ENCODE peak calls at places on chromosome 12, in ten cellular contexts. J is endodermal cell, M is heart right ventricle, B is BE2C, R is aorta, Y is dorsolateral prefrontal cortex, I is adrenal gland, P is left lung, T is prostate gland, G is pancreas. A is an unnamed sample.

GRCh38 chr12:41288188-41288811 is 100.2 kb downstream of the PDZRN4 start:
- DNase-seq in I (no peak), M (no peak), P (no peak), T (no peak), B (no peak), G (no peak), Y (no peak), R (no peak), J (no peak), A (no peak)

GRCh38 chr12:91778938-91779400 is 366.7 kb downstream of the BTG1 start:
- DNase-seq in J (no peak), P (no peak), M (no peak), T (peak; percentile 5), Y (no peak), I (peak; percentile 86), G (no peak), R (no peak), B (no peak), A (peak; percentile 83)

GRCh38 chr12:78290606-78291345 is 460.1 kb downstream of the NAV3 start:
- DNase-seq in G (no peak), M (no peak), I (no peak), B (no peak), Y (no peak), R (no peak), J (no peak), P (no peak), T (no peak), A (peak; percentile 93)

GRCh38 chr12:7171854-7172253 is 17.6 kb upstream of the PEX5 start:
- DNase-seq in G (no peak), B (no peak), I (no peak), T (no peak), M (no peak), Y (no peak), R (no peak), J (no peak), P (no peak), A (no peak)

GRCh38 chr12:26431211-26431610 is 235.8 kb downstream of the SSPN start:
- DNase-seq in M (no peak), I (no peak), P (no peak), T (no peak), J (no peak), G (no peak), B (no peak), Y (no peak), R (no peak), A (no peak)

GRCh38 chr12:20089077-20089476 is 279.3 kb upstream of the PDE3A start:
- DNase-seq in B (no peak), T (no peak), R (no peak), G (no peak), Y (no peak), M (no peak), I (no peak), J (no peak), P (no peak), A (no peak)

GRCh38 chr12:76010732-76011458 is 20.7 kb downstream of the PHLDA1 start:
- DNase-seq in G (no peak), Y (no peak), T (no peak), I (no peak), R (no peak), M (no peak), P (no peak), J (peak; percentile 82), B (no peak), A (peak; percentile 35)

GRCh38 chr12:16385779-16386646 is 38.6 kb downstream of the MGST1 start:
- DNase-seq in G (peak; percentile 50), B (peak; percentile 33), R (no peak), P (no peak), Y (peak; percentile 37), T (no peak), J (peak; percentile 71), I (peak; percentile 46), M (no peak), A (peak; percentile 29)

GRCh38 chr12:90253674-90254181 is 545.1 kb upstream of the ATP2B1 start:
- DNase-seq in Y (peak; percentile 35), J (peak; percentile 68), M (peak; percentile 35), P (peak; percentile 71), B (peak; percentile 80), T (no peak), I (peak; percentile 40), R (peak; percentile 75), G (peak; percentile 55), A (peak; percentile 49)

DNA sequence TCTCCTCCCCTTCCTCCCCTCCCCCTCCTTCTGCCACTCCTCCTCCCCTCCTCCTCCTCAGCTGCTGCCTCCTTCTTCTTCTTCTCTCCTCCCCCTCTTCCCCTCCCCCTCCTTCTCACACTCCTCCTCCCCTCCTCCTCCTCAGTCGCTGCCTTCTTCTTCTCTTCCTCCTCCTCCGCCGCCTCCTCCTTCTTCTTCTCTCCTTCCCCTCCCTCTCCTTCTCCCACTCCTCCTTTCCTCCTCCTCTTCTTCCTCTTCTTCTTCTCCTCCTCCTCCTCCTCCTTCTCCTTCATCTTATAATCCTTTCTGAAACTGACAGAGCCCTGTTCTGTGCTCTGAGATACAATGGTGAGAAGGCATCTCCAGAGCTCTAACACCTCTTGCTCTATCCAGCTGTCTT is 73.1 kb upstream of the DCD start:
- DNase-seq in B (no peak), T (no peak), R (no peak), M (no peak), G (no peak), J (no peak), I (no peak), P (no peak), Y (no peak), A (no peak)
- H3K27me3 ChIP-seq in B (no peaks in the 10 kb centered on the region), T (peaks cover 2% of the 10 kb centered on the region), R (no peaks in the 10 kb centered on the region), M (no peaks in the 10 kb centered on the region), G (no peaks in the 10 kb centered on the region), J (no peaks in the 10 kb centered on the region), I (no peaks in the 10 kb centered on the region), P (peaks cover 7% of the 10 kb centered on the region), Y (no peaks in the 10 kb centered on the region), A (peaks cover 22% of the 10 kb centered on the region)

GRCh38 chr12:45050751-45051489 is at the start of gene DBX2:
- DNase-seq in T (no peak), R (no peak), J (no peak), M (peak; percentile 19), B (no peak), G (no peak), P (peak; percentile 57), I (no peak), Y (no peak), A (peak; percentile 24)

GRCh38 chr12:45051490-45052105 is 699 bp upstream of the DBX2 start:
- DNase-seq in T (no peak), J (peak; percentile 76), P (no peak), B (no peak), G (no peak), I (no peak), R (no peak), M (no peak), Y (no peak), A (peak; percentile 11)

GRCh38 chr12:45050331-45050750 is 558 bp downstream of the DBX2 start:
- DNase-seq in I (no peak), G (no peak), M (no peak), R (no peak), Y (no peak), P (peak; percentile 71), J (peak; percentile 87), T (no peak), B (no peak), A (no peak)

DNA sequence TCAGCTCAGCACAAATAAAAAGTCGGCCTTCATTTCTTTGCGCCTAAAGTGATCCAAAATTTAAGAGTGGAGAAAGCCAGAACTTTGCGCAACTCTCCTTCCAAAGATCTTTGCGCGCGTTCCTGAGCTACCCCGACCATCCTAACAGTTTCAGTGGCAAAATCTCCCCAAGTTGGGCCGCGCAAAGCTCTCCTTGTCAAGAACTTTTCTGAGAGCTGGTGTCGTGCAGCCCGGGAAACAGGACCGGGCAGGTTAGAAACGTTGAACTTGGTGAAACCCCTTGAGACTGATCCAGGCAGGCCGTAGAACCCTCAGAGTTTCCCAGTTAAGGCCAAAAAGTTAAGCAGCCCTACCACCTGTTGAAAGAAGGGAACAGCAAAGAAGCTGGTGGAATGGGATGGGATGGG is 984 bp downstream of the DBX2 start:
- DNase-seq in P (no peak), G (no peak), B (no peak), R (no peak), Y (no peak), J (no peak), I (no peak), T (no peak), M (no peak), A (no peak)
- H3K27me3 ChIP-seq in P (peaks cover 76% of the 10 kb centered on the region), G (no peaks in the 10 kb centered on the region), B (peaks cover 75% of the 10 kb centered on the region), R (no peaks in the 10 kb centered on the region), Y (peaks cover 4% of the 10 kb centered on the region), J (peaks cover 72% of the 10 kb centered on the region), I (peaks cover 28% of the 10 kb centered on the region), T (peaks cover 5% of the 10 kb centered on the region), M (peaks cover 25% of the 10 kb centered on the region), A (no peaks in the 10 kb centered on the region)

GRCh38 chr12:93231938-93232337 is 145.8 kb upstream of the NUDT4 start:
- DNase-seq in P (no peak), R (no peak), T (no peak), B (no peak), M (no peak), J (no peak), Y (no peak), G (no peak), I (no peak), A (no peak)

GRCh38 chr12:93234641-93235040 is 143.1 kb upstream of the NUDT4 start:
- DNase-seq in Y (no peak), P (no peak), I (no peak), B (no peak), M (peak; percentile 25), J (no peak), G (peak; percentile 23), R (no peak), T (peak; percentile 30), A (no peak)

GRCh38 chr12:93237235-93237915 is 140.3 kb upstream of the NUDT4 start:
- DNase-seq in T (no peak), J (no peak), P (no peak), B (no peak), G (no peak), I (peak; percentile 39), M (peak; percentile 33), Y (no peak), R (peak; percentile 61), A (peak; percentile 73)

GRCh38 chr12:93230311-93230689 is 147.4 kb upstream of the NUDT4 start:
- DNase-seq in J (no peak), R (no peak), G (no peak), P (no peak), T (no peak), I (no peak), B (no peak), Y (no peak), M (no peak), A (peak; percentile 32)

DNA sequence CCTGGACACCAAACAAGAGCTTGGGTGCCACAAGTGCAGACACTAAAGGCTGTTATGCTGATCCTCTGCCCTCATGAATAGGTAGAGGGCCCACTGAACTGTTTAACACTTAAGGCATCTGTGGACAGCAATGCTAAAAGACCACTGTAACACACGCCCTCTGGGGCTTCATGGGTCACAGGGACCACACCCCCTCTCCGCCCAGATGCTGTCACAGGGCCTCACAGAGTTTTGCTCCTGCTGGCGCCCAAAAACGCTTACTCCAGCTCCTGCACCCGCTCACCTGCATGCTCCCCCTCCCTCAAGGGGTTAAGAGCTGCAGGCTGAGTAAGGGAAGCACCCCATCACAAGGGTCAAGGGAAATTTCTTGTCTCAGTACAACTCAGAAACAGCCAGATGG is 141.8 kb upstream of the NUDT4 start:
- DNase-seq in G (no peak), P (no peak), B (no peak), J (no peak), Y (no peak), R (no peak), M (no peak), T (no peak), I (no peak), A (no peak)
- H3K27me3 ChIP-seq in G (no peaks in the 10 kb centered on the region), P (no peaks in the 10 kb centered on the region), B (no peaks in the 10 kb centered on the region), J (no peaks in the 10 kb centered on the region), Y (no peaks in the 10 kb centered on the region), R (no peaks in the 10 kb centered on the region), M (no peaks in the 10 kb centered on the region), T (no peaks in the 10 kb centered on the region), I (no peaks in the 10 kb centered on the region), A (no peaks in the 10 kb centered on the region)

GRCh38 chr12:132486576-132486975 is 3.4 kb upstream of the FBRSL1 start:
- DNase-seq in J (no peak), G (no peak), Y (no peak), B (no peak), T (no peak), R (no peak), I (no peak), P (peak; percentile 79), M (peak; percentile 8), A (no peak)
- H3K27me3 ChIP-seq in J (peaks cover 69% of the 10 kb centered on the region), G (no peaks in the 10 kb centered on the region), Y (no peaks in the 10 kb centered on the region), B (peaks cover 10% of the 10 kb centered on the region), T (no peaks in the 10 kb centered on the region), R (no peaks in the 10 kb centered on the region), I (no peaks in the 10 kb centered on the region), P (peaks cover 6% of the 10 kb centered on the region), M (peaks cover 5% of the 10 kb centered on the region), A (peaks cover 16% of the 10 kb centered on the region)